ENCODE peak calls at places on chromosome X, in ten cellular contexts. L is ovary, A is heart left ventricle, Y is astrocyte of the cerebellum, B is left lung, N is cardiac muscle cell, C is dorsolateral prefrontal cortex, M is pancreas, H is left ventricle myocardium inferior, T is lower leg skin. W is an unnamed sample.

GRCh38 chrX:43562372-43562771 is 93.7 kb upstream of the MAOA start:
- DNase-seq in L (no peak), A (no peak), Y (no peak), B (no peak), N (no peak), C (no peak), M (no peak), H (no peak), T (no peak), W (no peak)

GRCh38 chrX:44784241-44784640 is 59.6 kb upstream of the DUSP21 start:
- DNase-seq in L (no peak), A (no peak), Y (no peak), B (no peak), N (no peak), C (no peak), M (no peak), H (no peak), T (no peak), W (no peak)

GRCh38 chrX:106802388-106803275 is at the start of gene TBC1D8B:
- DNase-seq in L (peak), A (peak), Y (peak), B (peak), N (peak), C (peak), M (peak), H (peak), T (peak), W (peak)

GRCh38 chrX:40392599-40392998 is 188.2 kb upstream of the ATP6AP2 start:
- DNase-seq in L (no peak), A (no peak), Y (no peak), B (no peak), N (no peak), C (no peak), M (no peak), H (peak), T (no peak), W (no peak)

GRCh38 chrX:123993326-123993725 is 31.8 kb downstream of the STAG2 start:
- DNase-seq in L (no peak), A (no peak), Y (peak), B (no peak), N (no peak), C (no peak), M (no peak), H (no peak), T (no peak), W (no peak)

GRCh38 chrX:32448320-32448719 is 763.0 kb downstream of the DMD start:
- DNase-seq in L (no peak), A (no peak), Y (no peak), B (no peak), N (no peak), C (no peak), M (no peak), H (no peak), T (no peak), W (peak)

GRCh38 chrX:78747471-78747870 is at the start of gene LPAR4:
- DNase-seq in L (peak), A (peak), Y (peak), B (no peak), N (peak), C (no peak), M (no peak), H (no peak), T (no peak), W (no peak)

GRCh38 chrX:39936886-39937770 is 160.6 kb downstream of the BCOR start:
- DNase-seq in L (no peak), A (no peak), Y (no peak), B (no peak), N (no peak), C (no peak), M (no peak), H (no peak), T (no peak), W (peak)

GRCh38 chrX:46704767-46705386 is 54.0 kb downstream of the SLC9A7 start:
- DNase-seq in L (no peak), A (no peak), Y (no peak), B (no peak), N (no peak), C (no peak), M (no peak), H (no peak), T (no peak), W (peak)

GRCh38 chrX:138925330-138925729 is 213.8 kb upstream of the FGF13 start:
- DNase-seq in L (no peak), A (no peak), Y (peak), B (no peak), N (no peak), C (no peak), M (no peak), H (no peak), T (no peak), W (no peak)

GRCh38 chrX:39577976-39578962 is 519.5 kb downstream of the BCOR start:
- DNase-seq in L (peak), A (peak), Y (no peak), B (no peak), N (no peak), C (no peak), M (no peak), H (peak), T (no peak), W (peak)

GRCh38 chrX:150623583-150623982 is 55.2 kb downstream of the MTM1 start:
- DNase-seq in L (no peak), A (no peak), Y (no peak), B (no peak), N (no peak), C (no peak), M (no peak), H (no peak), T (no peak), W (no peak)

GRCh38 chrX:41720125-41720780 is 3.7 kb upstream of the GPR82 start:
- DNase-seq in L (no peak), A (no peak), Y (no peak), B (no peak), N (no peak), C (no peak), M (no peak), H (no peak), T (no peak), W (peak)

GRCh38 chrX:70979136-70979762 is 48.4 kb upstream of the SLC7A3 start:
- DNase-seq in L (no peak), A (no peak), Y (no peak), B (no peak), N (peak), C (no peak), M (no peak), H (no peak), T (no peak), W (no peak)

GRCh38 chrX:13029341-13029740 is 15.1 kb downstream of the FAM9C start:
- DNase-seq in L (peak), A (peak), Y (peak), B (no peak), N (no peak), C (no peak), M (peak), H (peak), T (no peak), W (no peak)

GRCh38 chrX:17680732-17681413 is 56.4 kb upstream of the SCML1 start:
- DNase-seq in L (no peak), A (no peak), Y (no peak), B (no peak), N (no peak), C (no peak), M (no peak), H (no peak), T (no peak), W (no peak)

GRCh38 chrX:122866527-122866926 is 317.6 kb upstream of the GRIA3 start:
- DNase-seq in L (no peak), A (no peak), Y (no peak), B (no peak), N (no peak), C (no peak), M (no peak), H (no peak), T (no peak), W (no peak)

GRCh38 chrX:4830880-4831557 is 1117.6 kb upstream of the PRKX start:
- DNase-seq in L (no peak), A (no peak), Y (no peak), B (no peak), N (no peak), C (no peak), M (peak), H (no peak), T (no peak), W (no peak)

GRCh38 chrX:152988536-152989291 is 5.2 kb downstream of the PNMA5 start:
- DNase-seq in L (no peak), A (no peak), Y (no peak), B (no peak), N (no peak), C (no peak), M (no peak), H (no peak), T (peak), W (peak)

GRCh38 chrX:104284407-104285000 is 29.8 kb upstream of the ESX1 start:
- DNase-seq in L (no peak), A (no peak), Y (no peak), B (no peak), N (no peak), C (no peak), M (no peak), H (no peak), T (no peak), W (no peak)

GRCh38 chrX:8027876-8028275 is 100.7 kb upstream of the PNPLA4 start:
- DNase-seq in L (no peak), A (no peak), Y (no peak), B (no peak), N (no peak), C (no peak), M (no peak), H (no peak), T (no peak), W (no peak)

GRCh38 chrX:86028681-86029080 is 18.7 kb downstream of the CHM start:
- DNase-seq in L (no peak), A (no peak), Y (no peak), B (no peak), N (no peak), C (no peak), M (no peak), H (no peak), T (no peak), W (no peak)

GRCh38 chrX:106611323-106611681 is 476 bp upstream of the RADX start:
- DNase-seq in L (no peak), A (no peak), Y (no peak), B (no peak), N (no peak), C (no peak), M (no peak), H (no peak), T (no peak), W (no peak)

GRCh38 chrX:150899191-150899757 is 806 bp upstream of the CD99L2 start:
- DNase-seq in L (peak), A (peak), Y (no peak), B (peak), N (peak), C (peak), M (no peak), H (peak), T (peak), W (peak)

GRCh38 chrX:123959281-123960063 is 2.0 kb upstream of the STAG2 start:
- DNase-seq in L (peak), A (peak), Y (no peak), B (peak), N (peak), C (peak), M (peak), H (peak), T (peak), W (no peak)

GRCh38 chrX:41335590-41336331 is 1.8 kb downstream of the DDX3X start:
- DNase-seq in L (no peak), A (no peak), Y (peak), B (no peak), N (no peak), C (no peak), M (no peak), H (no peak), T (no peak), W (no peak)

GRCh38 chrX:69021561-69021960 is 143.7 kb downstream of the PJA1 start:
- DNase-seq in L (no peak), A (no peak), Y (no peak), B (no peak), N (no peak), C (no peak), M (no peak), H (no peak), T (peak), W (no peak)

GRCh38 chrX:138008280-138008679 is 442.4 kb downstream of the ZIC3 start:
- DNase-seq in L (no peak), A (no peak), Y (no peak), B (no peak), N (no peak), C (no peak), M (no peak), H (no peak), T (no peak), W (no peak)

DNA sequence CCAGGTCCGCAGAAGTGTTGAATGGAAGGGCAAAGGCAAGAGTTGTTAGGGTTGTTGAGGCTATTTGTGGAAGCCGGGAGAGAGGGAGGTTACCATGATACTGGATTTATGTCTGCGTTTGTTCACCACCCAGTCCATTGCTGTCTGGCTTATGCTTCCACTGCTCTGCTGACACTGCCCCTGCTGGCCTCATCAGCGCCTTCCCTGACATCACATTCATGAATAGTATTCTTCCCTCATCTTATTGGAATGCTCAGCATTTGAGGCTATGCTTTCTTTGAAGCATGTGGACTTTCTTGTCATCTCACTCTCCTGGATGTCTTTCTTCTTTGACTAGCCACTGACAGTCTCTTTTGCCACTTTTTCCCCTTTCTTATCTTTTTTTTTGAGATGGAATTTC is 10.3 kb downstream of the GNL3L start:
- DNase-seq in L (no peak), A (peak), Y (no peak), B (no peak), N (no peak), C (no peak), M (no peak), H (peak), T (no peak), W (no peak)
- TF ChIP-seq CTCF in L (no peak), A (no peak), Y (peak), B (no peak), N (peak), C (no peak), M (no peak), H (peak), T (no peak), W (no peak)

GRCh38 chrX:36897690-36898089 is 110.5 kb upstream of the FAM47C start:
- DNase-seq in L (no peak), A (no peak), Y (no peak), B (no peak), N (no peak), C (no peak), M (no peak), H (no peak), T (no peak), W (no peak)

DNA sequence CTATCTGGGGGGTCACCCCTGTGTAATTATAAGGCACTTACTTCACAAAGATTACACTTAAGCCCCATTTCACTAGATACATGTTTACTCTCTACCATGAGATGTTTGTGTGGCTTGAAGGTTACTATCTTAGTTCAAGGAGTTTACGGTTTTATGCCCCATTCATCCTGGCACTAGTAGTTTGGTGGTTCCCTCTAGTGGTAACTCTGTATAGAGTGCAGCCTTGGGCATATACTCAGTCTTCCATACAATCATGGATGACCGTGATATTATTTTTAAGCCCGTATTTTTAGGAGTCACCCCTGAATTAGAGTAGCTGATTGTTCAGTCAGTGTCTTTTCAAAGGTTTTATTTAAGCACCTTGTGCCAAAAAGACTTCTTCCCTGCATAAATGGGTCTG is 109.9 kb upstream of the FAM47C start:
- DNase-seq in L (no peak), A (no peak), Y (no peak), B (no peak), N (peak), C (no peak), M (no peak), H (no peak), T (no peak), W (peak)
- TF ChIP-seq CTCF in L (no peak), A (no peak), Y (peak), B (peak), N (peak), C (no peak), M (no peak), H (peak), T (no peak), W (no peak)

GRCh38 chrX:110836982-110837381 is 41.4 kb upstream of the CHRDL1 start:
- DNase-seq in L (no peak), A (no peak), Y (no peak), B (no peak), N (peak), C (no peak), M (no peak), H (no peak), T (no peak), W (no peak)
- TF ChIP-seq CTCF in L (no peak), A (no peak), Y (peak), B (no peak), N (peak), C (no peak), M (no peak), H (no peak), T (no peak), W (no peak)

GRCh38 chrX:48891402-48892288 is 5.9 kb downstream of the TIMM17B start:
- DNase-seq in L (peak), A (peak), Y (peak), B (peak), N (peak), C (peak), M (peak), H (peak), T (peak), W (peak)
- TF ChIP-seq CTCF in L (peak), A (peak), Y (peak), B (peak), N (peak), C (peak), M (peak), H (peak), T (no peak), W (peak)

GRCh38 chrX:107849747-107850478 is 24.2 kb downstream of the MID2 start:
- DNase-seq in L (no peak), A (no peak), Y (no peak), B (no peak), N (no peak), C (no peak), M (no peak), H (no peak), T (no peak), W (no peak)
- TF ChIP-seq CTCF in L (no peak), A (no peak), Y (no peak), B (no peak), N (no peak), C (no peak), M (no peak), H (no peak), T (no peak), W (no peak)

DNA sequence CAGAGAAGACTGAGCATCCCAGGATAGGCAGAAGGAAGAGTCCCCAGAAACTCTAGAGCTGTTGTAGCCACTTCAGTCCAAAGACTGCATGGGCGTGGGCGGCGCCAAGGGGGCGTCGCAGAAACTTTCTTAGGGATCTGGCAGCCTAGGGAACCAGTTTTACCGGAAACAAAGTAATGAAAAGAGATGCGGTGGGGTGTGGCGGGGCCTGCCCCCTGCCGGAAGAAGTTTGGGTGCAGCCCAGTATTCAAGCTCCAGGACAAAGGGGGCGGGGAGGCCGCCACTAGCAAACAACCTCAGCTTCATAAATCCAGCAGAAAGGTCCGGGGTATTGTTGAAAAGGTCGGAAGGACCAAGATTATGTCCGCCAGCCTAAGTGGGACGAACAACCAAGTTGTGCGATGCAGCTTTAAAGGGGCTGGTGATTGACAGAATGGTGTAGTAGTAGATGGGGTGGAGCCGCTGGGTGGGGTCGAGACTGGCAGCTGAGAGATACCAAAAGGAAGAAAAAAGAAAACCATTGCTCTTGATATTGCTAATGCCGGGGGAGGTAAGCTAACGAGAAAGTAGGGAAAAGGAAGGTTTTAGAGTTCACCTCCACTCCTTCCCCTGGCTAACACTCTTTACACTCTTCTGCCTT is 190.5 kb downstream of the RRAGB start:
- DNase-seq in L (peak), A (peak), Y (no peak), B (peak), N (peak), C (no peak), M (peak), H (peak), T (peak), W (peak)
- TF ChIP-seq CTCF in L (peak), A (peak), Y (peak), B (peak), N (peak), C (peak), M (peak), H (peak), T (no peak), W (peak)

GRCh38 chrX:34332336-34332735 is 200.2 kb upstream of the FAM47A start:
- DNase-seq in L (no peak), A (no peak), Y (no peak), B (no peak), N (peak), C (no peak), M (no peak), H (no peak), T (no peak), W (no peak)
- TF ChIP-seq CTCF in L (no peak), A (no peak), Y (peak), B (peak), N (peak), C (no peak), M (no peak), H (no peak), T (no peak), W (no peak)